ENCODE peak calls at places on chromosomes 7 and 10, in five cellular contexts. O, E, X, R and Z are unnamed samples.

GRCh38 chr10:54758791-54759190 is 42.2 kb downstream of the PCDH15 start:
- DNase-seq in O (no peak), E (no peak), X (no peak), R (no peak), Z (no peak)

GRCh38 chr7:36895112-36895511 is 170.8 kb upstream of the AOAH start:
- DNase-seq in O (no peak), E (no peak), X (no peak), R (no peak), Z (no peak)

GRCh38 chr7:107742678-107743566 is 1.0 kb upstream of the CBLL1 start:
- DNase-seq in O (no peak), E (no peak), X (peak), R (no peak), Z (no peak)

GRCh38 chr7:130009848-130010688 is 41.1 kb downstream of the ZC3HC1 start:
- DNase-seq in O (peak), E (peak), X (peak), R (peak), Z (peak)

GRCh38 chr7:234712-235553 is 42.6 kb downstream of the FAM20C start:
- DNase-seq in O (no peak), E (no peak), X (peak), R (no peak), Z (no peak)

GRCh38 chr10:6781133-6781770 is 201.2 kb upstream of the PRKCQ start:
- DNase-seq in O (no peak), E (no peak), X (no peak), R (no peak), Z (no peak)

GRCh38 chr10:19845963-19846362 is 29.7 kb downstream of the PLXDC2 start:
- DNase-seq in O (no peak), E (no peak), X (no peak), R (no peak), Z (no peak)

GRCh38 chr7:90579181-90579688 is 16.9 kb upstream of the CDK14 start:
- DNase-seq in O (peak), E (no peak), X (no peak), R (no peak), Z (peak)

GRCh38 chr7:124085168-124085567 is 52.3 kb upstream of the TMEM229A start:
- DNase-seq in O (no peak), E (no peak), X (no peak), R (no peak), Z (no peak)

GRCh38 chr7:106071999-106072714 is 40.0 kb downstream of the SYPL1 start:
- DNase-seq in O (no peak), E (no peak), X (no peak), R (no peak), Z (no peak)

GRCh38 chr10:114359953-114360345 is 44.4 kb downstream of the AFAP1L2 start:
- DNase-seq in O (no peak), E (no peak), X (no peak), R (no peak), Z (no peak)

GRCh38 chr7:125355899-125356298 is 426.3 kb upstream of the POT1 start:
- DNase-seq in O (peak), E (no peak), X (no peak), R (no peak), Z (no peak)

GRCh38 chr10:82861889-82862288 is 986.9 kb downstream of the NRG3 start:
- DNase-seq in O (no peak), E (no peak), X (no peak), R (no peak), Z (no peak)

GRCh38 chr10:93315261-93315660 is 166.9 kb downstream of the MYOF start:
- DNase-seq in O (no peak), E (no peak), X (no peak), R (no peak), Z (no peak)